ENCODE peak calls at places on chromosomes 4 and X, in five cellular contexts. J, M, W, K and R are unnamed samples.

GRCh38 chr4:173332963-173333657 is 1.0 kb downstream of the HMGB2 start:
- DNase-seq in J (no peak), M (no peak), W (peak; percentile 26), K (no peak), R (no peak)

GRCh38 chr4:119103263-119103662 is 32.4 kb upstream of the MYOZ2 start:
- DNase-seq in J (no peak), M (no peak), W (peak; percentile 41), K (no peak), R (no peak)

GRCh38 chrX:78548012-78548411 is 111.1 kb downstream of the RTL3 start:
- DNase-seq in J (no peak), M (no peak), W (no peak), K (no peak), R (no peak)

GRCh38 chrX:101078716-101079115 is at the start of gene TMEM35A:
- DNase-seq in J (peak; percentile 19), M (no peak), W (peak; percentile 16), K (no peak), R (peak; percentile 34)

GRCh38 chrX:39757971-39758370 is 339.8 kb downstream of the BCOR start:
- DNase-seq in J (no peak), M (no peak), W (no peak), K (no peak), R (no peak)

GRCh38 chrX:13418126-13419091 is 98.6 kb upstream of the ATXN3L start:
- DNase-seq in J (no peak), M (no peak), W (no peak), K (no peak), R (no peak)

GRCh38 chrX:21481761-21482160 is 107.5 kb downstream of the CNKSR2 start:
- DNase-seq in J (no peak), M (no peak), W (no peak), K (no peak), R (no peak)

GRCh38 chrX:118823263-118824172 is at the start of gene ZCCHC12:
- DNase-seq in J (peak; percentile 50), M (peak; percentile 15), W (peak; percentile 13), K (peak; percentile 67), R (peak; percentile 41)

GRCh38 chr4:152784490-152785195 is 4.9 kb downstream of the ARFIP1 start:
- DNase-seq in J (peak; percentile 15), M (no peak), W (peak; percentile 22), K (no peak), R (no peak)

GRCh38 chr4:76203541-76203940 is 10.1 kb downstream of the SCARB2 start:
- DNase-seq in J (no peak), M (no peak), W (no peak), K (no peak), R (no peak)

GRCh38 chr4:112075129-112075753 is 70.0 kb upstream of the FAM241A start:
- DNase-seq in J (peak; percentile 19), M (no peak), W (peak; percentile 65), K (no peak), R (no peak)

GRCh38 chr4:113347245-113347644 is 297.8 kb downstream of the ANK2 start:
- DNase-seq in J (no peak), M (no peak), W (no peak), K (no peak), R (no peak)

GRCh38 chrX:137031517-137032377 is 2.0 kb downstream of the GPR101 start:
- DNase-seq in J (peak; percentile 46), M (no peak), W (peak; percentile 23), K (no peak), R (peak; percentile 21)

GRCh38 chrX:155127465-155127864 is 56.2 kb downstream of the BRCC3 start:
- DNase-seq in J (no peak), M (no peak), W (no peak), K (no peak), R (no peak)

GRCh38 chr4:85543832-85544231 is 68.9 kb downstream of the ARHGAP24 start:
- DNase-seq in J (no peak), M (no peak), W (no peak), K (no peak), R (no peak)

GRCh38 chr4:101420661-101421060 is 73.3 kb upstream of the PPP3CA start:
- DNase-seq in J (no peak), M (no peak), W (no peak), K (no peak), R (no peak)

GRCh38 chr4:7878323-7878722 is 61.3 kb downstream of the AFAP1 start:
- DNase-seq in J (no peak), M (no peak), W (no peak), K (no peak), R (no peak)

GRCh38 chr4:133921280-133922195 is 280.1 kb downstream of the PABPC4L start:
- DNase-seq in J (no peak), M (no peak), W (no peak), K (no peak), R (no peak)

GRCh38 chrX:16484338-16484737 is 165.6 kb upstream of the S100G start:
- DNase-seq in J (no peak), M (peak; percentile 0), W (peak; percentile 2), K (no peak), R (peak; percentile 15)

GRCh38 chr4:67700119-67700873 is 659 bp downstream of the UBA6 start:
- DNase-seq in J (peak; percentile 29), M (no peak), W (peak; percentile 8), K (no peak), R (no peak)

GRCh38 chrX:105608745-105609144 is 213.6 kb upstream of the NRK start:
- DNase-seq in J (no peak), M (no peak), W (no peak), K (no peak), R (no peak)

GRCh38 chrX:136215559-136215958 is 35.6 kb downstream of the MAP7D3 start:
- DNase-seq in J (no peak), M (no peak), W (no peak), K (no peak), R (no peak)

GRCh38 chr4:11426003-11426402 is 2.7 kb downstream of the HS3ST1 start:
- DNase-seq in J (no peak), M (no peak), W (no peak), K (no peak), R (no peak)

GRCh38 chr4:84632092-84632491 is 49.2 kb downstream of the CDS1 start:
- DNase-seq in J (no peak), M (no peak), W (no peak), K (no peak), R (no peak)

GRCh38 chr4:153222162-153222789 is 18.0 kb downstream of the TRIM2 start:
- DNase-seq in J (peak; percentile 13), M (no peak), W (peak; percentile 64), K (peak; percentile 73), R (peak; percentile 65)

GRCh38 chr4:71050809-71051208 is 57.4 kb downstream of the DCK start:
- DNase-seq in J (peak; percentile 8), M (no peak), W (no peak), K (no peak), R (no peak)

GRCh38 chrX:19705196-19705769 is 182.1 kb downstream of the SH3KBP1 start:
- DNase-seq in J (no peak), M (no peak), W (no peak), K (no peak), R (no peak)

GRCh38 chr4:1047106-1047975 is 35.9 kb downstream of the FGFRL1 start:
- DNase-seq in J (no peak), M (no peak), W (peak; percentile 51), K (peak; percentile 37), R (no peak)